ENCODE peak calls at places on chromosomes 11 and 22, in ten cellular contexts. O is thyroid gland; U is GM12865; L is GM13976; D is body of pancreas; X is CD4-positive, alpha-beta T cell; Y is uterus; H is prostate gland; T is lower lobe of right lung; Q is astrocyte of the spinal cord. N is an unnamed sample.
A peak's percentile ranks its signal among the peaks of the same experiment; 100 is the strongest.

GRCh38 chr22:16824718-16825687 is at the start of gene XKR3:
- DNase-seq in O (no peak), U (peak; percentile 21), L (no peak), D (no peak), X (no peak), Y (no peak), H (no peak), T (no peak), Q (no peak), N (no peak)

GRCh38 chr22:44171486-44172076 is 9.1 kb upstream of the PARVG start:
- DNase-seq in O (no peak), U (no peak), L (no peak), D (no peak), X (no peak), Y (no peak), H (no peak), T (no peak), Q (no peak), N (no peak)

GRCh38 chr22:35567794-35568193 is 27.2 kb downstream of the RASD2 start:
- DNase-seq in O (no peak), U (no peak), L (no peak), D (no peak), X (no peak), Y (no peak), H (no peak), T (no peak), Q (no peak), N (no peak)

GRCh38 chr11:65180877-65181568 is 705 bp upstream of the CAPN1 start:
- DNase-seq in O (peak; percentile 67), U (peak; percentile 80), L (peak; percentile 82), D (peak; percentile 77), X (peak; percentile 45), Y (peak; percentile 63), H (peak; percentile 25), T (peak; percentile 79), Q (peak; percentile 63), N (peak; percentile 56)

GRCh38 chr11:12430912-12431311 is 53.5 kb downstream of the PARVA start:
- DNase-seq in O (peak; percentile 39), U (no peak), L (no peak), D (peak; percentile 89), X (no peak), Y (peak; percentile 85), H (peak; percentile 69), T (no peak), Q (peak; percentile 88), N (peak; percentile 50)

GRCh38 chr11:62193954-62194353 is 3.9 kb downstream of the SCGB1D1 start:
- DNase-seq in O (peak; percentile 12), U (no peak), L (no peak), D (no peak), X (no peak), Y (no peak), H (no peak), T (no peak), Q (no peak), N (no peak)

GRCh38 chr11:106827687-106828086 is 190.6 kb downstream of the GUCY1A2 start:
- DNase-seq in O (no peak), U (no peak), L (no peak), D (peak; percentile 7), X (no peak), Y (no peak), H (no peak), T (peak; percentile 30), Q (no peak), N (no peak)

GRCh38 chr11:118907051-118907748 is 18.5 kb downstream of the BCL9L start:
- DNase-seq in O (peak; percentile 90), U (peak; percentile 88), L (peak; percentile 89), D (peak; percentile 89), X (peak; percentile 84), Y (peak; percentile 85), H (peak; percentile 87), T (peak; percentile 86), Q (peak; percentile 69), N (peak; percentile 70)

GRCh38 chr11:129277216-129277838 is 85.2 kb upstream of the ARHGAP32 start:
- DNase-seq in O (no peak), U (no peak), L (no peak), D (no peak), X (no peak), Y (no peak), H (no peak), T (no peak), Q (peak; percentile 37), N (no peak)

GRCh38 chr22:17120281-17120680 is 879 bp downstream of the TMEM121B start:
- DNase-seq in O (peak; percentile 76), U (peak; percentile 52), L (peak; percentile 84), D (peak; percentile 70), X (peak; percentile 46), Y (peak; percentile 33), H (peak; percentile 55), T (peak; percentile 71), Q (peak; percentile 29), N (no peak)

GRCh38 chr11:45238724-45239123 is 47.4 kb downstream of the SYT13 start:
- DNase-seq in O (no peak), U (no peak), L (no peak), D (no peak), X (no peak), Y (no peak), H (no peak), T (no peak), Q (peak; percentile 70), N (peak; percentile 60)

DNA sequence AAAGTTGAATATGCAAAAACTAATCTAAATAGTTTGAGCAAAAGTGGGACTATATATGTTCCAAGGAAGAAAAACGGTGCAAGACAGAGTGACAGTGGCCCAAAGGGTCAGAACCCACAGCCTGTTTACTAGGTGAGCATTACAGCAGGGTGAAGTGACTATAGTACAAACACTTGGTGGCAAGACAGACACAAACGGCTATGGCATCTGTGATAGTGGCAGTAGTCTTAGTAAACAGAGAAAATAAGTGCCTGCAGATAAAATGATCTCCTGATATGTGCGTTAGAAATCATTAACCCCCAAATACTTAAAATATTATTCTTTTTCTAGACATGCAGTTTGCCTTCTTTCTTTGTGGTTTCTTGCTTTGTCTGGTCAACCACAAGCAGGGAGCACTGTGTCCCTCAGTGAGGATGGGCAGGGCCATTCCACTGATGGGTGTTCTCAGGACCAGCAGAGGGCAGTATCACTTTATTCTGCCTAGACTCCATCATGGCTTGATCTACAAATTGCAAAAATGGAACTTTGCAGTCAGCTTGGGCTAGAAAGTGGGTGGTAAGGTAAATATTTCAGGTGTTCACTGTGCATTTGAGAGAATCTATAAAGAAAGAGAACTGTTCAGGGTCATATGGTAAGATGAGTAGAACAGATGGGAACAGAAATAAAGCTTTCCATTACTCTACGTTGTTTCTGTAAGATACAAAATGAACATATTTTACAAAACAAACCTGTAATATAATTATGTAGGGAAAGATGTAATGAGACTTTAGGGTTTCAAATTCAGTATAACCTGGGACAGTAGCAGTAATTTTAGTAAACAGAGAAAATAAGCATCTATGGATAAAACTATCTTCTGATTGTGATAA is 198.2 kb downstream of the SWAP70 start:
- DNase-seq in O (peak; percentile 61), U (peak; percentile 81), L (peak; percentile 64), D (peak; percentile 44), X (peak; percentile 18), Y (peak; percentile 36), H (peak; percentile 34), T (no peak), Q (peak; percentile 80), N (peak; percentile 70)
- TF ChIP-seq CTCF in O (peak; percentile 62), U (peak; percentile 78), L (peak; percentile 64), D (peak; percentile 46), X (peak; percentile 55), Y (peak; percentile 57), H (peak; percentile 42), T (peak; percentile 74), Q (peak; percentile 77), N (peak; percentile 94)

GRCh38 chr11:100445231-100445735 is 241.8 kb upstream of the ARHGAP42 start:
- DNase-seq in O (peak; percentile 65), U (no peak), L (no peak), D (peak; percentile 72), X (no peak), Y (no peak), H (peak; percentile 5), T (no peak), Q (peak; percentile 63), N (no peak)
- TF ChIP-seq CTCF in O (peak; percentile 58), U (no peak), L (no peak), D (no peak), X (no peak), Y (no peak), H (no peak), T (peak; percentile 22), Q (no peak), N (no peak)

DNA sequence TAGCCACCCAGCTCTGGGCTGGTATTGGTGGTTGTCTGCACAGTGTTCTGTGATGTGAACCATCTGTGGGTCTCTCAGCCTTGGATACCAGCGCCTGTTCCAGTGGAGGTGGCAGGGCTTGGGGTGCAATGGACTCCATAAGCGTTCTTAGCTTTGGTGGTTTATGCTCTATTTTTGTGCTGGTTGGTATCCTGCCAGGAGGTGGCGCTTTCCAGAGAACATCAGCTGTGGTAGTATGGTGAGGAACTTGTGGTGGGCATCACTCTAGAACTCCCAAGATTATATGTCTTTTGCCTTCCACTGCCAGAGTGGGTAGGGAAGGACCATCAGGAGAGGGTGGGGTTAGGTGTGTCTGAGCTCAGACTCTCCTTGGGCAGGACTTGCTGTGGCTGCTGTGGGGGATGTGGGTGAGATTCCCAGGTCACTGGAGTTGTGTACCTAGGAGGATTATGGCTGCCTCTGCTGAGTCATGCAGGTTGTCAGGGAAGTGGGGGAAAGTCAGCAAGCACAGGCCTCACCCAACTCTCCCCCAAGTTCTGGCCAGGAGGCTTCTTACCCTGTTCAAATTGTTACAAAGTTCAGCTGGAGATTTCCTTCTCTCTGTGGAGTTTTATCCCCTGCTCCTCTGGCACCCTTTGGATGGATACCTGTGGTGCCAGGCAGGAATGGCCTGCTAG is 47.2 kb downstream of the MRGPRX2 start:
- DNase-seq in O (no peak), U (no peak), L (no peak), D (no peak), X (no peak), Y (no peak), H (no peak), T (no peak), Q (no peak), N (no peak)
- TF ChIP-seq CTCF in O (no peak), U (peak; percentile 10), L (peak; percentile 17), D (no peak), X (no peak), Y (no peak), H (no peak), T (no peak), Q (no peak), N (peak; percentile 40)

GRCh38 chr11:69073445-69073844 is 24.7 kb downstream of the TPCN2 start:
- DNase-seq in O (no peak), U (no peak), L (no peak), D (no peak), X (no peak), Y (no peak), H (no peak), T (no peak), Q (no peak), N (no peak)

GRCh38 chr11:69075421-69076128 is 26.8 kb downstream of the TPCN2 start:
- DNase-seq in O (peak; percentile 22), U (no peak), L (no peak), D (peak; percentile 62), X (no peak), Y (peak; percentile 95), H (no peak), T (no peak), Q (peak; percentile 99), N (peak; percentile 96)

GRCh38 chr11:69074375-69074774 is 25.6 kb downstream of the TPCN2 start:
- DNase-seq in O (no peak), U (no peak), L (no peak), D (no peak), X (no peak), Y (no peak), H (no peak), T (no peak), Q (no peak), N (no peak)

GRCh38 chr11:69076129-69076791 is 27.5 kb downstream of the TPCN2 start:
- DNase-seq in O (no peak), U (no peak), L (no peak), D (no peak), X (no peak), Y (no peak), H (no peak), T (no peak), Q (peak; percentile 82), N (peak; percentile 15)

GRCh38 chr11:69074786-69075185 is 26.1 kb downstream of the TPCN2 start:
- DNase-seq in O (no peak), U (no peak), L (no peak), D (no peak), X (no peak), Y (peak; percentile 57), H (no peak), T (no peak), Q (no peak), N (no peak)
- TF ChIP-seq CTCF in O (no peak), U (no peak), L (no peak), D (no peak), X (no peak), Y (no peak), H (no peak), T (no peak), Q (no peak), N (no peak)

N was measured in HFFc6.